ENCODE peak calls at places on chromosome 2, in six cellular contexts. Z is trophoblast cell, H is IMR-90, D is mesenchymal stem cell, I is H9, B is neuronal stem cell. X is an unnamed sample.

GRCh38 chr2:59919579-59919978 is 633.9 kb downstream of the BCL11A start:
- DNase-seq in Z (no peak), H (no peak), D (no peak), I (no peak), B (no peak), X (no peak)

GRCh38 chr2:101779190-101779589 is 81.7 kb downstream of the MAP4K4 start:
- DNase-seq in Z (no peak), H (no peak), D (no peak), I (no peak), B (no peak), X (no peak)

GRCh38 chr2:234792566-234792965 is 159.3 kb upstream of the SH3BP4 start:
- DNase-seq in Z (no peak), H (no peak), D (peak; percentile 91), I (no peak), B (peak; percentile 21), X (peak; percentile 57)

GRCh38 chr2:55620123-55620779 is 2.8 kb upstream of the PPP4R3B start:
- DNase-seq in Z (no peak), H (peak; percentile 14), D (peak; percentile 24), I (peak; percentile 48), B (no peak), X (no peak)

GRCh38 chr2:64626963-64627760 is 26.6 kb downstream of the SERTAD2 start:
- DNase-seq in Z (no peak), H (no peak), D (no peak), I (peak; percentile 57), B (no peak), X (no peak)

GRCh38 chr2:142687075-142687474 is 190.4 kb upstream of the KYNU start:
- DNase-seq in Z (no peak), H (no peak), D (no peak), I (no peak), B (no peak), X (no peak)

GRCh38 chr2:37168217-37168981 is 11.6 kb upstream of the EIF2AK2 start:
- DNase-seq in Z (peak; percentile 44), H (peak; percentile 55), D (peak; percentile 58), I (peak; percentile 52), B (no peak), X (peak; percentile 64)

GRCh38 chr2:122210898-122211605 is 455.6 kb downstream of the TSN start:
- DNase-seq in Z (no peak), H (no peak), D (no peak), I (no peak), B (no peak), X (no peak)

GRCh38 chr2:29042581-29043075 is 31.7 kb downstream of the PCARE start:
- DNase-seq in Z (no peak), H (peak; percentile 70), D (peak; percentile 38), I (no peak), B (no peak), X (no peak)

GRCh38 chr2:85777441-85777861 is 23.7 kb downstream of the ATOH8 start:
- DNase-seq in Z (no peak), H (no peak), D (peak; percentile 34), I (no peak), B (no peak), X (no peak)

GRCh38 chr2:201057089-201057499 is 14.4 kb downstream of the HYCC2 start:
- DNase-seq in Z (no peak), H (peak; percentile 29), D (peak; percentile 50), I (no peak), B (no peak), X (no peak)

GRCh38 chr2:100664021-100664755 is 101.4 kb downstream of the PDCL3 start:
- DNase-seq in Z (no peak), H (no peak), D (no peak), I (no peak), B (no peak), X (no peak)

GRCh38 chr2:167420261-167420660 is 532.0 kb downstream of the XIRP2 start:
- DNase-seq in Z (no peak), H (no peak), D (peak; percentile 65), I (no peak), B (no peak), X (no peak)

DNA sequence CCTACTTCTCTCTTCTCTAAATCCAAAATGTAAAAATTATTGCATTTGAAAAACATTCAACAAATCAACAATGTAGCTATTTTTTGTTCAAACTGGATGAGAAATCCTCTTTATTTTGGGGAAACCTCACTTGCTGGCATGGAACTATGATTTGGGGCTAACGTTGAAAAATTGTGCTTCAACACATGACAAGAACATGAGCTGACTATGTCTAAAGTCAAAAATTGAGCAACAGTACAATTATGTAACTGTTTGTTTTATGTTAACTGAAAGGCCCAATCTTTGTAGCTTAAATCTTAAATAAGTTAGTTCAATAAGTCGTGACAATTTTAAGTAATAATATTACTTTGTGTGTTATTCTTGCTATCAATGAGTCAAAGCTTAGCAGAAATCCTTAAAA is 67.3 kb downstream of the TMEFF2 start:
- DNase-seq in Z (no peak), H (no peak), D (no peak), I (no peak), B (no peak), X (no peak)
- H3K9ac ChIP-seq in Z (no peak overlapping the region), H (no peak overlapping the region), D (no peak overlapping the region), I (no peak overlapping the region), B (no peak overlapping the region), X (no peak overlapping the region)

GRCh38 chr2:11717623-11718022 is 28.8 kb upstream of the LPIN1 start:
- DNase-seq in Z (no peak), H (no peak), D (no peak), I (no peak), B (no peak), X (no peak)
- H4K91ac ChIP-seq in Z (no peak overlapping the region), H (no peak overlapping the region), D (no peak overlapping the region), I (no peak overlapping the region), B (no peak overlapping the region), X (no peak overlapping the region)

GRCh38 chr2:203200866-203201265 is 38.0 kb upstream of the CYP20A1 start:
- DNase-seq in Z (peak; percentile 61), H (no peak), D (no peak), I (no peak), B (no peak), X (no peak)

DNA sequence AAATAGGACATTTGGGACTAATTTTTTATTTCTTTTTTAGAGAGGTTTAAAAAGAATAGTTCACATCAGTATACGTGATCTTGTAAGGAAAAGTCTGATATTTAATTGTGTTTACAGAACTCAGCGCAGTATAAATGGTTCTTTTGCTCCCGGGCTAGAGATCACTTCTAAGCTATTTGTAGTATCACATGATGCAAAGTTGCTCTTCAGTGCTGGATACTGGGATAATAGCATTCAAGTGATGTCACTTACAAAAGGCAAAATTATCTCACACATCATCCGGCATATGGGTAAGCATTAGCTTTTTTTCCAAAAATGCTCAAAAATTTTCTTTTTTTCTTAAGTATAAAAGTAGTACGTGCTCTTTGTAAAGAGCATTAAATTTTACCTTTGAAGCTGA is 37.4 kb upstream of the CYP20A1 start:
- DNase-seq in Z (peak; percentile 41), H (peak; percentile 6), D (no peak), I (no peak), B (no peak), X (no peak)
- H4K8ac ChIP-seq in Z (no peak overlapping the region), H (no peak overlapping the region), D (no peak overlapping the region), I (no peak overlapping the region), B (no peak overlapping the region), X (no peak overlapping the region)

DNA sequence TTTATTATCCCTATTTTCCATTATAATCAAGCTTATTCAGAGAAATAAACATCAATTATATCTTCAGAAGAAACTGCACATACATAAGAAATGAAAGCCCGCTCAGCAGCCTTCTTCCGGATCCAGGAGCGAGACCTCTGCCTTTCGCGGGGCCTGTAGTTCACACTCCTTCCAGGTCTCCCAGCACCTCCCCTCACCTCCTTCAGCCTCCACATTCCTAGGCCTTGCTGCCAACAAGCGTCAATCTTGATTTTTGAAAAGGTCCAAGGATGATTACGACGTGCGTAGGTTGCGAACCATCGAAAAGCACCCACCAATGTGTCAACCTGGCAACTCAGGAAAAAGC is 355 bp upstream of the KIDINS220 start:
- DNase-seq in Z (no peak), H (no peak), D (no peak), I (peak; percentile 72), B (no peak), X (peak; percentile 57)
- H3K9ac ChIP-seq in Z (no peak overlapping the region), H (no peak overlapping the region), D (no peak overlapping the region), I (no peak overlapping the region), B (no peak overlapping the region), X (no peak overlapping the region)

GRCh38 chr2:141038341-141038740 is 1092.5 kb downstream of the LRP1B start:
- DNase-seq in Z (no peak), H (no peak), D (no peak), I (no peak), B (no peak), X (no peak)
- H4K91ac ChIP-seq in Z (no peak overlapping the region), H (no peak overlapping the region), D (no peak overlapping the region), I (no peak overlapping the region), B (no peak overlapping the region), X (no peak overlapping the region)

GRCh38 chr2:10721344-10722251 is at the start of gene ATP6V1C2:
- DNase-seq in Z (peak; percentile 28), H (no peak), D (no peak), I (peak; percentile 67), B (peak; percentile 64), X (no peak)

GRCh38 chr2:10722252-10722825 is 909 bp downstream of the ATP6V1C2 start:
- DNase-seq in Z (no peak), H (no peak), D (no peak), I (no peak), B (no peak), X (no peak)

GRCh38 chr2:10720306-10720705 is 1.1 kb upstream of the ATP6V1C2 start:
- DNase-seq in Z (peak; percentile 41), H (no peak), D (no peak), I (no peak), B (no peak), X (no peak)

GRCh38 chr2:10717630-10718029 is 3.8 kb upstream of the ATP6V1C2 start:
- DNase-seq in Z (no peak), H (peak; percentile 61), D (no peak), I (no peak), B (no peak), X (no peak)

DNA sequence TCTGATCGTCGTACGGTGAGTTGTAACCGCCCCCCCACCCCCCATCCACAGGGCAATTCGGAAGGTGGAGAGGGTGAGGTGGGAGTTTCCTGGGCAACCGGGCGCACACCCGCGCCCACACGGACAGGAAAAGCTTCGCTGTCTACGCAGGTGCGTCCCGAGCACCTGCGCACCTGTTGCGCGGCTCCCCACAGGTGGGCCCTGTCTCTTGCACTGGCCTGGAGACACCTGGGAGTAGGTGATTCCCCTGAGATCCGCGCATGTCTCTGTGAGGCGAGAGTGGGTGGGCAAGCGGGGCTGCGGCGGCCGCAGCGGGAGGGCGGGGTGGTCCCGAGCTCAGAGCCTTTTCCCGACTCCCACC is 467 bp upstream of the ATP6V1C2 start:
- DNase-seq in Z (no peak), H (no peak), D (no peak), I (peak; percentile 41), B (no peak), X (no peak)
- H4K8ac ChIP-seq in Z (no peak overlapping the region), H (no peak overlapping the region), D (no peak overlapping the region), I (no peak overlapping the region), B (no peak overlapping the region), X (no peak overlapping the region)

DNA sequence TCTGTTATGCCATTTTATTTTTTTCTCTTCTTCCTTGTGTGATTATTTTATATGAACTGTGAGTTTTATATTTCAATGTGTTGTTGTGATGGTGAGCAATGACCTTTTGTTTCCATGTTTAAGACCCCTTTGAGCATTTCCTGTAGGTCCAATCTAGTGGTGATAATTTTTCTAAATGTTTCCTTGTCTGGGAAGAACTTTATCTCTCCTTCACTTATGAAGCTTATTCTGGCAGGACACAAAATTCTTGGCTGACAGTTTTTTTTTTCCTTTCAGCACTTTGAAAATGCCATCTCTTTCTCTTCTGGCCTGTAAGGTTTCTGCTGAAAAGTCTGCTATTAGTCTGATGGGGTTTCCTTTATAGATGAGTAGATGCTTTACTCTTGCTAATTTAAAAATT is 53.2 kb downstream of the G6PC2 start:
- DNase-seq in Z (no peak), H (no peak), D (no peak), I (no peak), B (no peak), X (no peak)
- H3K9ac ChIP-seq in Z (no peak overlapping the region), H (no peak overlapping the region), D (no peak overlapping the region), I (no peak overlapping the region), B (no peak overlapping the region), X (no peak overlapping the region)

X was measured in H1.